ENCODE peak calls at places on chromosomes 16 and 17, in five cellular contexts. T is uterus, Z is upper lobe of right lung, A is astrocyte, X is neural progenitor cell. B is an unnamed sample. For H3K36me3, the result is how much of the 10 kb centered on the place peaks cover.

GRCh38 chr17:82275326-82275725 is 1.8 kb upstream of the CSNK1D start:
- DNase-seq in X (no peak), A (no peak), Z (no peak), T (no peak), B (no peak)

GRCh38 chr17:7191571-7192270 is 12.6 kb upstream of the ASGR1 start:
- DNase-seq in X (peak), A (no peak), Z (no peak), T (peak), B (no peak)

GRCh38 chr16:83561876-83562275 is 245.9 kb upstream of the HSBP1 start:
- DNase-seq in X (peak), A (peak), Z (no peak), T (no peak), B (no peak)

GRCh38 chr17:46737331-46737730 is 81.2 kb downstream of the WNT3 start:
- DNase-seq in X (no peak), T (no peak), A (no peak), Z (no peak), B (no peak)

GRCh38 chr16:31130899-31131298 is 4.6 kb downstream of the PRSS8 start:
- DNase-seq in X (no peak), A (no peak), Z (peak), T (no peak), B (no peak)

GRCh38 chr17:68697850-68698313 is 96.7 kb upstream of the FAM20A start:
- DNase-seq in X (no peak), T (peak), A (peak), Z (no peak), B (peak)

GRCh38 chr17:5422505-5422904 is 2.5 kb downstream of the RPAIN start:
- DNase-seq in Z (no peak), T (no peak), X (no peak), A (peak), B (no peak)

GRCh38 chr16:85424260-85425060 is 188.7 kb upstream of the GSE1 start:
- DNase-seq in A (no peak), Z (peak), X (no peak), T (no peak), B (no peak)

GRCh38 chr16:53191413-53191812 is 136.6 kb downstream of the CHD9 start:
- DNase-seq in A (no peak), X (no peak), Z (no peak), T (no peak), B (no peak)

GRCh38 chr17:78151514-78152008 is 5.4 kb downstream of the C17orf99 start:
- DNase-seq in X (no peak), A (no peak), T (no peak), Z (no peak), B (no peak)

GRCh38 chr17:40248507-40248906 is 29.4 kb downstream of the WIPF2 start:
- DNase-seq in Z (no peak), T (no peak), X (no peak), A (no peak), B (no peak)

GRCh38 chr16:73202176-73202729 is 154.3 kb upstream of the ZFHX3 start:
- DNase-seq in Z (no peak), T (peak), A (peak), X (no peak), B (peak)

GRCh38 chr17:29238133-29238850 is 8.4 kb upstream of the CRYBA1 start:
- DNase-seq in Z (no peak), X (no peak), A (peak), T (no peak), B (no peak)

GRCh38 chr17:47896672-47897490 is 845 bp downstream of the SP2 start:
- DNase-seq in A (no peak), Z (no peak), T (no peak), X (no peak), B (no peak)

GRCh38 chr16:68356249-68356918 is 45.6 kb downstream of the PRMT7 start:
- DNase-seq in T (no peak), A (no peak), Z (no peak), X (no peak), B (no peak)

GRCh38 chr17:32341141-32341856 is 674 bp downstream of the C17orf75 start:
- DNase-seq in A (no peak), T (no peak), X (no peak), Z (no peak), B (no peak)

GRCh38 chr17:70168044-70168978 is 1.0 kb upstream of the KCNJ2 start:
- DNase-seq in T (peak), Z (peak), X (peak), A (peak), B (peak)

GRCh38 chr16:56191807-56192643 is 736 bp downstream of the GNAO1 start:
- DNase-seq in X (peak), T (no peak), Z (no peak), A (no peak), B (no peak)

DNA sequence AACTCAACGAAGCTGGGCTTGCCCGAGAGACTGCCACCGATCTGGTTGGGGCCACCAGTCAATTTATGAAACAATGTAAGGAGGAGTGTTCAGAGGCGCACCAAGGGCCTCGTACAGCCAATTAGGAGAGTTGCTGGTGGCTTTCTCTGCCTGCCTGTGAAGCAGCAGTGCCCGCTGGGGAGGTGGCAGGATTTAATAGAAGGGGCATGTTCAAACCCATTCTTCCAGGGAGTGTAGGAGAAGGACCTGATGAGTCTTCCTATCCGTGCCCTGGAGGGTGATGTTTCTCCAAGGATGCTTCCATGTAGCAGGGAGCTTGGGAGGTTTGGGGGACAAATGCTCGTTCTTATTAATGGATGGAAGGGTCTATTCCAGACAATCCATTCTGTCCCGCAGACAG is 178.4 kb downstream of the CCDC182 start:
- DNase-seq in X (no peak), T (no peak), A (no peak), Z (no peak), B (no peak)
- H3K36me3 ChIP-seq in X (under half), T (under half), A (under half), Z (under half), B (under half)

GRCh38 chr17:8469964-8470363 is 34.3 kb downstream of the NDEL1 start:
- DNase-seq in X (no peak), A (no peak), T (no peak), Z (no peak), B (no peak)

GRCh38 chr17:8467527-8467926 is 31.8 kb downstream of the NDEL1 start:
- DNase-seq in Z (no peak), T (no peak), A (no peak), X (no peak), B (no peak)

GRCh38 chr17:8468109-8468508 is 32.4 kb downstream of the NDEL1 start:
- DNase-seq in A (no peak), X (no peak), Z (no peak), T (no peak), B (no peak)

GRCh38 chr17:8470447-8471047 is 34.9 kb downstream of the NDEL1 start:
- DNase-seq in Z (no peak), T (peak), X (no peak), A (peak), B (no peak)

DNA sequence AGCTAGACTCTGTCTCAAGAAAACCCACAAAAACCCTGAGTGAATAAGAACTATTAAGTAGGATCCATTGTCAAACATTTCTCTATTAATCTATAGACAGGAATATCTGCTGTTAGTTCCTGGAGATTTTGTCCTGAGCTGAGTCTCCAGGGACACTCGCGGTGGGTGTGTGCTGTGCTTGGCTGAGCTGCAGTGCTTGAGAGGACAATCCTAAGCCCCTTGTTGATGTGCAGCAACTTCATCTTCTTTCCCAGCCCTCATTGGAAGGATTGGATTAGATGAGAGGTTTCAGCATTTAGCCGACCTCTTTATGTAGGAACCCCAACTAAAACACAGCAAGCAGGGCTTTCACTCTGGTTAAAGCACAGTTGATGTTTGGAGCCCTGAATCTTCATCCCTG is 33.3 kb downstream of the NDEL1 start:
- DNase-seq in X (no peak), A (no peak), T (no peak), Z (no peak), B (no peak)
- H3K36me3 ChIP-seq in X (under half), A (under half), T (under half), Z (half or more), B (under half)

DNA sequence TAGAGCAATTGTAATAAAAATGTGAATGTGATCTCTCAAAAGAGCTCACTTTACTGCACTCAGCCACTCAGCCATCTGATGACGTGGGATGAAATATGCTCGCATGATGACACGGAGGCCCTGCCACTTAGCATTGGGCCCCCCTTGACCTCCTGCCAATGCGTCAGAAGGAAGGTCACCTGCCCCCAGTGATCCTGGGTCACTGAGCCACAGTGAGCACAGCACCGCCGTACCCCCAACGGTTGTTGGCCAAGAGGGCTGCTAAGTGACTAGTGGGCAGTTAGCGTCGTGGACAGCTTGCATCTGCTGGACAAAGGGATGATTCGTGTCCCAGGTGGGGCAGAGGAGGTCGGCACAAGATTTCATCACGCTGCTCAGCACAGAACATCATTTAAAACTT is 22.9 kb downstream of the ZC3H18 start:
- DNase-seq in A (no peak), Z (no peak), X (no peak), T (no peak), B (no peak)
- H3K36me3 ChIP-seq in A (under half), Z (under half), X (under half), T (under half), B (under half)

GRCh38 chr16:79434097-79434496 is 166.4 kb downstream of the MAF start:
- DNase-seq in X (no peak), T (no peak), A (no peak), Z (no peak), B (no peak)

GRCh38 chr16:79434771-79435170 is 165.8 kb downstream of the MAF start:
- DNase-seq in Z (no peak), X (no peak), A (no peak), T (no peak), B (no peak)

GRCh38 chr16:79429276-79430128 is 171.0 kb downstream of the MAF start:
- DNase-seq in A (no peak), T (peak), X (peak), Z (no peak), B (no peak)

GRCh38 chr16:79430129-79430789 is 170.3 kb downstream of the MAF start:
- DNase-seq in X (no peak), T (no peak), Z (no peak), A (no peak), B (no peak)

GRCh38 chr16:79431923-79432322 is 168.6 kb downstream of the MAF start:
- DNase-seq in X (no peak), A (no peak), T (no peak), Z (no peak), B (no peak)
- H3K36me3 ChIP-seq in X (under half), A (under half), T (under half), Z (under half), B (under half)

GRCh38 chr17:80272366-80272765 is 11.7 kb downstream of the RNF213 start:
- DNase-seq in X (no peak), T (no peak), Z (no peak), A (no peak), B (no peak)
- H3K36me3 ChIP-seq in X (under half), T (under half), Z (under half), A (under half), B (under half)

B was measured in BJ.